ENCODE peak calls at places on chromosome 4, in eight cellular contexts. One of them, this sample, is unnamed.

GRCh38 chr4:80215449-80216052 is 18.2 kb downstream of the PRDM8 start:
- DNase-seq in iris pigment epithelial cell: no peak
- DNase-seq in ureter: no peak
- DNase-seq in K562: peak
- DNase-seq in HTR-8/SVneo: no peak
- DNase-seq in effector memory CD8-positive, alpha-beta T cell: no peak
- DNase-seq in Right ventricle myocardium superior: no peak
- DNase-seq in CD4-positive, alpha-beta T cell: no peak
- DNase-seq in this sample: no peak

GRCh38 chr4:184598753-184599491 is 50.3 kb downstream of the CASP3 start:
- DNase-seq in ureter: no peak
- DNase-seq in effector memory CD8-positive, alpha-beta T cell: no peak
- DNase-seq in K562: no peak
- DNase-seq in Right ventricle myocardium superior: peak
- DNase-seq in iris pigment epithelial cell: peak
- DNase-seq in HTR-8/SVneo: no peak
- DNase-seq in CD4-positive, alpha-beta T cell: no peak
- DNase-seq in this sample: peak

GRCh38 chr4:151013491-151013890 is 1.6 kb downstream of the LRBA start:
- DNase-seq in iris pigment epithelial cell: no peak
- DNase-seq in HTR-8/SVneo: no peak
- DNase-seq in Right ventricle myocardium superior: no peak
- DNase-seq in CD4-positive, alpha-beta T cell: no peak
- DNase-seq in ureter: no peak
- DNase-seq in effector memory CD8-positive, alpha-beta T cell: no peak
- DNase-seq in K562: peak
- DNase-seq in this sample: no peak

GRCh38 chr4:82988323-82988832 is 22.2 kb downstream of the LIN54 start:
- DNase-seq in CD4-positive, alpha-beta T cell: no peak
- DNase-seq in Right ventricle myocardium superior: no peak
- DNase-seq in iris pigment epithelial cell: peak
- DNase-seq in HTR-8/SVneo: no peak
- DNase-seq in ureter: no peak
- DNase-seq in effector memory CD8-positive, alpha-beta T cell: no peak
- DNase-seq in K562: no peak
- DNase-seq in this sample: no peak

GRCh38 chr4:8595237-8596087 is 2.9 kb downstream of the CPZ start:
- DNase-seq in iris pigment epithelial cell: peak
- DNase-seq in Right ventricle myocardium superior: no peak
- DNase-seq in HTR-8/SVneo: no peak
- DNase-seq in effector memory CD8-positive, alpha-beta T cell: no peak
- DNase-seq in K562: no peak
- DNase-seq in ureter: no peak
- DNase-seq in CD4-positive, alpha-beta T cell: no peak
- DNase-seq in this sample: peak

GRCh38 chr4:28287837-28288236 is 1427.2 kb downstream of the STIM2 start:
- DNase-seq in ureter: no peak
- DNase-seq in CD4-positive, alpha-beta T cell: no peak
- DNase-seq in HTR-8/SVneo: peak
- DNase-seq in iris pigment epithelial cell: peak
- DNase-seq in effector memory CD8-positive, alpha-beta T cell: no peak
- DNase-seq in Right ventricle myocardium superior: no peak
- DNase-seq in K562: no peak
- DNase-seq in this sample: no peak

GRCh38 chr4:8699063-8699385 is 106.5 kb downstream of the CPZ start:
- DNase-seq in K562: no peak
- DNase-seq in ureter: no peak
- DNase-seq in Right ventricle myocardium superior: no peak
- DNase-seq in HTR-8/SVneo: no peak
- DNase-seq in iris pigment epithelial cell: no peak
- DNase-seq in effector memory CD8-positive, alpha-beta T cell: no peak
- DNase-seq in CD4-positive, alpha-beta T cell: no peak
- DNase-seq in this sample: no peak

GRCh38 chr4:153522800-153523089 is 56.6 kb downstream of the TMEM131L start:
- DNase-seq in iris pigment epithelial cell: no peak
- DNase-seq in HTR-8/SVneo: no peak
- DNase-seq in CD4-positive, alpha-beta T cell: no peak
- DNase-seq in ureter: no peak
- DNase-seq in Right ventricle myocardium superior: no peak
- DNase-seq in effector memory CD8-positive, alpha-beta T cell: peak
- DNase-seq in K562: no peak
- DNase-seq in this sample: no peak

GRCh38 chr4:151665442-151666127 is 95.2 kb downstream of the GATB start:
- DNase-seq in ureter: no peak
- DNase-seq in K562: no peak
- DNase-seq in Right ventricle myocardium superior: no peak
- DNase-seq in CD4-positive, alpha-beta T cell: no peak
- DNase-seq in HTR-8/SVneo: no peak
- DNase-seq in effector memory CD8-positive, alpha-beta T cell: no peak
- DNase-seq in iris pigment epithelial cell: no peak
- DNase-seq in this sample: no peak

GRCh38 chr4:94621491-94622080 is 136.2 kb upstream of the BMPR1B start:
- DNase-seq in HTR-8/SVneo: peak
- DNase-seq in ureter: no peak
- DNase-seq in CD4-positive, alpha-beta T cell: no peak
- DNase-seq in Right ventricle myocardium superior: no peak
- DNase-seq in K562: peak
- DNase-seq in effector memory CD8-positive, alpha-beta T cell: peak
- DNase-seq in iris pigment epithelial cell: peak
- DNase-seq in this sample: no peak

GRCh38 chr4:150244600-150244999 is 166.4 kb downstream of the DCLK2 start:
- DNase-seq in K562: no peak
- DNase-seq in iris pigment epithelial cell: peak
- DNase-seq in CD4-positive, alpha-beta T cell: no peak
- DNase-seq in HTR-8/SVneo: no peak
- DNase-seq in ureter: no peak
- DNase-seq in Right ventricle myocardium superior: no peak
- DNase-seq in effector memory CD8-positive, alpha-beta T cell: no peak
- DNase-seq in this sample: no peak

GRCh38 chr4:81650871-81651270 is 179.2 kb upstream of the RASGEF1B start:
- DNase-seq in HTR-8/SVneo: no peak
- DNase-seq in Right ventricle myocardium superior: no peak
- DNase-seq in ureter: no peak
- DNase-seq in CD4-positive, alpha-beta T cell: no peak
- DNase-seq in iris pigment epithelial cell: no peak
- DNase-seq in K562: no peak
- DNase-seq in effector memory CD8-positive, alpha-beta T cell: no peak
- DNase-seq in this sample: no peak

GRCh38 chr4:5033266-5033945 is 14.1 kb upstream of the CYTL1 start:
- DNase-seq in CD4-positive, alpha-beta T cell: no peak
- DNase-seq in HTR-8/SVneo: no peak
- DNase-seq in Right ventricle myocardium superior: peak
- DNase-seq in iris pigment epithelial cell: no peak
- DNase-seq in effector memory CD8-positive, alpha-beta T cell: no peak
- DNase-seq in K562: no peak
- DNase-seq in ureter: no peak
- DNase-seq in this sample: peak

GRCh38 chr4:158067646-158068045 is 105.2 kb downstream of the GASK1B start:
- DNase-seq in CD4-positive, alpha-beta T cell: no peak
- DNase-seq in HTR-8/SVneo: no peak
- DNase-seq in iris pigment epithelial cell: peak
- DNase-seq in Right ventricle myocardium superior: no peak
- DNase-seq in K562: no peak
- DNase-seq in effector memory CD8-positive, alpha-beta T cell: no peak
- DNase-seq in ureter: no peak
- DNase-seq in this sample: no peak

This sample was measured in mucosa of gallbladder.